ENCODE peak calls at places on chromosomes 4 and X, in six cellular contexts. L is H1, T is K562, F is GM12891, K is GM12878, N is HepG2. G is an unnamed sample.

GRCh38 chr4:80015407-80016189 is 57.4 kb downstream of the ANTXR2 start:
- DNase-seq in L (no peak), T (no peak), F (no peak), N (no peak), K (no peak), G (no peak)

GRCh38 chr4:173370130-173370476 is 651 bp upstream of the SAP30 start:
- DNase-seq in N (no peak), T (peak), F (peak), K (no peak), L (no peak), G (no peak)

GRCh38 chr4:23235613-23236390 is 543.1 kb downstream of the GBA3 start:
- DNase-seq in N (no peak), F (no peak), K (no peak), L (no peak), T (no peak), G (no peak)

GRCh38 chr4:122815248-122815647 is 11.4 kb upstream of the FGF2 start:
- DNase-seq in F (no peak), K (no peak), T (no peak), L (no peak), N (no peak), G (no peak)

GRCh38 chrX:103791826-103792458 is 15.3 kb downstream of the PLP1 start:
- DNase-seq in K (no peak), N (no peak), T (no peak), L (no peak), F (no peak), G (no peak)

GRCh38 chrX:15946783-15947550 is 92.4 kb upstream of the AP1S2 start:
- DNase-seq in T (no peak), F (no peak), L (no peak), K (no peak), N (no peak), G (no peak)

GRCh38 chrX:1205681-1206611 is 6.5 kb downstream of the CRLF2 start:
- DNase-seq in F (no peak), T (no peak), N (no peak), K (no peak), L (peak), G (no peak)

GRCh38 chr4:147479817-147480216 is 1.1 kb upstream of the EDNRA start:
- DNase-seq in N (no peak), F (no peak), L (no peak), T (no peak), K (no peak), G (no peak)

GRCh38 chr4:121564840-121565375 is 131.9 kb downstream of the ANXA5 start:
- DNase-seq in N (no peak), L (no peak), F (no peak), K (no peak), T (no peak), G (no peak)

GRCh38 chrX:15882704-15883539 is 28.3 kb upstream of the AP1S2 start:
- DNase-seq in L (no peak), F (no peak), N (no peak), K (peak), T (no peak), G (no peak)

GRCh38 chr4:79227896-79228295 is 98.0 kb downstream of the NAA11 start:
- DNase-seq in K (no peak), F (no peak), L (no peak), T (no peak), N (no peak), G (no peak)

GRCh38 chr4:156390599-156391296 is 437.1 kb upstream of the CTSO start:
- DNase-seq in K (no peak), T (no peak), L (no peak), F (no peak), N (no peak), G (no peak)

GRCh38 chr4:69936566-69936965 is 5.7 kb downstream of the CSN1S1 start:
- DNase-seq in N (no peak), L (no peak), T (no peak), F (no peak), K (no peak), G (no peak)

GRCh38 chr4:108351806-108352205 is 183.1 kb upstream of the LEF1 start:
- DNase-seq in T (no peak), N (no peak), L (no peak), K (no peak), F (no peak), G (no peak)

GRCh38 chr4:148271166-148271565 is 171.0 kb downstream of the NR3C2 start:
- DNase-seq in N (no peak), F (no peak), T (no peak), L (no peak), K (no peak), G (no peak)

GRCh38 chr4:145828802-145829485 is 109.7 kb downstream of the ZNF827 start:
- DNase-seq in F (peak), N (no peak), T (no peak), K (no peak), L (no peak), G (no peak)

GRCh38 chrX:15866141-15866540 is 11.5 kb upstream of the AP1S2 start:
- DNase-seq in L (no peak), F (no peak), N (no peak), T (no peak), K (no peak), G (no peak)

GRCh38 chr4:113625902-113626301 is 135.6 kb downstream of the CAMK2D start:
- DNase-seq in F (no peak), L (no peak), K (no peak), T (no peak), N (no peak), G (no peak)

GRCh38 chr4:84814100-84814750 is 152.3 kb downstream of the WDFY3 start:
- DNase-seq in N (peak), K (no peak), F (no peak), L (no peak), T (peak), G (no peak)

GRCh38 chr4:15400911-15401671 is 26.7 kb upstream of the C1QTNF7 start:
- DNase-seq in N (no peak), T (no peak), F (no peak), L (no peak), K (no peak), G (no peak)

GRCh38 chr4:56391270-56391669 is 4.0 kb upstream of the AASDH start:
- DNase-seq in L (no peak), K (no peak), F (no peak), T (no peak), N (no peak), G (no peak)

GRCh38 chr4:41873380-41874295 is 61.6 kb upstream of the TMEM33 start:
- DNase-seq in L (no peak), F (no peak), K (no peak), T (no peak), N (no peak), G (no peak)

GRCh38 chrX:71668248-71668595 is 876 bp downstream of the LOC101059915 start:
- DNase-seq in K (no peak), L (no peak), N (no peak), T (no peak), F (no peak), G (no peak)

GRCh38 chr4:182278729-182279128 is 35.5 kb downstream of the TENM3 start:
- DNase-seq in F (no peak), N (no peak), L (no peak), K (no peak), T (no peak), G (no peak)

GRCh38 chr4:172393220-172393619 is 580.0 kb downstream of the GALNTL6 start:
- DNase-seq in K (no peak), F (no peak), N (no peak), T (no peak), L (no peak), G (no peak)

DNA sequence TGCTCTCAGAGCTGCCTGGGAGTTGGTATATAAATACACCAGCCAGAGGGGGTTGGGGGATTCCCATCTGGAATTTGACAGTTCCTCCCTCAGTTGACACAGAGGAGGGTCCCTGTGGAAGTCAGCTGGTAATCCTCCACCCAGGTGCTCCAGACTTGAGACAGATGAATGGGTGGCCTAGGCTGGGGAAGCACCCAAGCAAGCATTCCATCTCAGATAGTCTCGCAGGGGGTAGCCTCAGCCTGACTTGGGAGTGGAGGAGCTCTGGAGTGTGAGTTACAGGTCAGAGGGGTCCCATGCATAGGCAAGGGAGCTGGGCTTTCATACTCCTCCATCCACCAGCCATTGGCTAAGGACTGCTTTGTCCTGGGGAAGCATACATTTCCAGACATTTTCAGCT is 229.3 kb upstream of the BCOR start:
- DNase-seq in N (no peak), L (no peak), K (no peak), T (no peak), F (no peak), G (no peak)
- TF ChIP-seq TAF1 in N (no peak), L (no peak), K (no peak), T (no peak), F (no peak), G (no peak)

GRCh38 chr4:154589296-154590197 is 995 bp downstream of the FGA start:
- DNase-seq in T (no peak), N (no peak), K (no peak), L (no peak), F (no peak), G (no peak)
- TF ChIP-seq POLR2A in T (no peak), N (no peak), K (no peak), L (no peak), F (no peak), G (no peak)

GRCh38 chr4:112410364-112410763 is 105.6 kb downstream of the NEUROG2 start:
- DNase-seq in N (no peak), L (no peak), K (no peak), F (no peak), T (no peak), G (no peak)
- TF ChIP-seq TAF1 in N (no peak), L (no peak), K (no peak), F (no peak), T (no peak), G (no peak)

GRCh38 chrX:41085883-41086626 is 810 bp downstream of the USP9X start:
- DNase-seq in N (peak), T (no peak), F (peak), K (no peak), L (no peak), G (peak)
- TF ChIP-seq POLR2A in N (no peak), T (no peak), F (no peak), K (peak), L (no peak), G (peak)

GRCh38 chr4:83138979-83139378 is 24.4 kb upstream of the PLAC8 start:
- DNase-seq in T (no peak), F (no peak), L (no peak), N (no peak), K (no peak), G (no peak)
- TF ChIP-seq TAF1 in T (no peak), F (no peak), L (no peak), N (no peak), K (no peak), G (no peak)

DNA sequence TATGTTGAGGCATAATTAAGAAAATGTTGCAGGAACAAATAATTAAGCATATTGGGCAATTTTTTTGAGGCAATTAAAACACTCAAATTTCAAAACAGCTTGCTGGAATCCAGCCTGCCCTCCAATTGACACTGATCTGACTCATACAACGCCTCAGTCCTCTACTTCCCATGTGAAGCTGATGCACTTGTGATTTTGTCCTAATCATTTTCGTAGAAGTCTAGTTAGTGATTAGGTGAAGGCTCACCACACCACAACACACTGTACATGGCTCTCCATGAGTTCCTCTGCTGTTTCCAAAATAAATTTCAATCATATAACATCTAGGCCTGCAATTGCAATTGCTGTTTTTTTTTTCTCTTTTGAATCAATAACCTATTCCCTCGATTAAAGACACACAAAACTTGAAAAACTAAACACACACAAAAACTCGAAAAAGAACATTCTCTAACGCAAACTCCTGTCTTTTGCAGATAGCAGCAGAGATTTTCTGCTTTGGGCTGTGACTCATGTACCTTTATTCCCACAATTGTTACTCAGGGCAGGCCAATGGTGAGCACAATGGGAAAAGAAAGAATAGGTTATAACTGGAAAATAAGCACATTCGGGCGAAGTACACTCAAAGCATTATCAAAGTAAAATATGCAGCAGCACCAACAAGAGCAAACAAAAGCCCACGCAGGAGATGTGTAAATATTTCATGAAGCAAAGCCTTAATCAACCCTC is 1.7 kb downstream of the GPRIN3 start:
- DNase-seq in K (no peak), N (no peak), T (no peak), F (no peak), L (no peak), G (no peak)
- TF ChIP-seq POLR2A in K (no peak), N (no peak), T (no peak), F (no peak), L (no peak), G (no peak)

GRCh38 chrX:10240918-10241317 is 84.1 kb downstream of the CLCN4 start:
- DNase-seq in L (no peak), N (no peak), F (no peak), K (no peak), T (no peak), G (no peak)
- TF ChIP-seq TAF1 in L (no peak), N (no peak), F (no peak), K (no peak), T (no peak), G (no peak)

G was measured in GM12892.